ENCODE peak calls at places on chromosomes 2 and 18, in ten cellular contexts. F is fibroblast of pulmonary artery; I is fibroblast of lung; R is BJ; H is HepG2; V is tibial nerve; Z is GM06990; K is CD8-positive, alpha-beta T cell; D is cardiac fibroblast; G is astrocyte of the spinal cord. Q is an unnamed sample.

GRCh38 chr18:9700261-9700796 is 7.8 kb upstream of the RAB31 start:
- DNase-seq in F (peak; percentile 22), I (peak; percentile 45), R (no peak), H (no peak), V (no peak), Z (no peak), K (no peak), D (no peak), G (no peak), Q (no peak)

GRCh38 chr2:234033174-234033573 is 17.3 kb upstream of the SPP2 start:
- DNase-seq in F (no peak), I (peak; percentile 4), R (no peak), H (no peak), V (no peak), Z (no peak), K (no peak), D (no peak), G (peak; percentile 18), Q (peak; percentile 34)

GRCh38 chr18:12879840-12880531 is 4.1 kb downstream of the PTPN2 start:
- DNase-seq in F (peak; percentile 19), I (no peak), R (no peak), H (no peak), V (no peak), Z (no peak), K (no peak), D (peak; percentile 26), G (no peak), Q (no peak)

GRCh38 chr2:172455121-172455515 is 27.7 kb downstream of the ITGA6 start:
- DNase-seq in F (no peak), I (no peak), R (no peak), H (no peak), V (no peak), Z (no peak), K (no peak), D (no peak), G (no peak), Q (no peak)

GRCh38 chr2:239238839-239239606 is 161.8 kb downstream of the HDAC4 start:
- DNase-seq in F (no peak), I (no peak), R (no peak), H (no peak), V (no peak), Z (no peak), K (no peak), D (no peak), G (no peak), Q (no peak)

GRCh38 chr2:188978291-188979081 is 4.3 kb downstream of the COL3A1 start:
- DNase-seq in F (peak; percentile 94), I (peak; percentile 76), R (peak; percentile 63), H (peak; percentile 43), V (no peak), Z (peak; percentile 13), K (no peak), D (peak; percentile 91), G (peak; percentile 89), Q (peak; percentile 61)

GRCh38 chr2:36433311-36434217 is 78.0 kb downstream of the CRIM1 start:
- DNase-seq in F (peak; percentile 77), I (peak; percentile 65), R (no peak), H (peak; percentile 97), V (no peak), Z (no peak), K (no peak), D (peak; percentile 84), G (peak; percentile 52), Q (peak; percentile 52)

GRCh38 chr18:2114289-2114688 is 457.0 kb downstream of the METTL4 start:
- DNase-seq in F (no peak), I (no peak), R (no peak), H (no peak), V (no peak), Z (no peak), K (no peak), D (no peak), G (no peak), Q (no peak)

GRCh38 chr18:59787998-59788875 is 91.0 kb upstream of the CCBE1 start:
- DNase-seq in F (peak; percentile 69), I (peak; percentile 81), R (no peak), H (no peak), V (no peak), Z (no peak), K (no peak), D (peak; percentile 72), G (peak; percentile 76), Q (peak; percentile 77)

GRCh38 chr2:219645631-219646527 is 18.4 kb downstream of the SLC4A3 start:
- DNase-seq in F (peak; percentile 79), I (peak; percentile 85), R (no peak), H (peak; percentile 37), V (no peak), Z (no peak), K (no peak), D (peak; percentile 83), G (peak; percentile 80), Q (peak; percentile 73)

DNA sequence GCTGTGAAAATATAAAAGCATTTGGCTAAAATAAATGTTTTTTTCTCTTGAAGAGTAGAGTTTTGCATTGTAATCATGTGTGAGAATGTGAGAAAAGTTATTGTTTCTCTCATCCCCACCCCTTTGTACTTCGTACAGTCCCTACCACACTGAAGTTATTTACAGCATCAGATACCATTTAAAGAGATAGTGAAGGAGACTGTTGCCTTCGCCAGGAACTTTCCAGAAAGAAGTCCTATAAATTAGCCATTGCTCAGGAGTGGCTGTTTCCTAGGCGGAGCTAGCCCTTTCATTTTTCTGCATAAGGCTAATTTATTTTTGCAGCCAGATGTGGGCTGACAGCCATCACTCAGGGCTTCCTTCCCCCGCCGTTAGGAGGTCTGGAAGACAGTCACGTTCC is 16.9 kb downstream of the TSHZ1 start:
- DNase-seq in F (no peak), I (no peak), R (no peak), H (no peak), V (no peak), Z (no peak), K (no peak), D (peak; percentile 25), G (peak; percentile 36), Q (no peak)
- H3K4me3 ChIP-seq in F (no peak overlapping the region), I (peak overlapping the region; percentile 0), R (no peak overlapping the region), H (no peak overlapping the region), V (peak overlapping the region; percentile 18), Z (no peak overlapping the region), K (no peak overlapping the region), D (no peak overlapping the region), G (no peak overlapping the region), Q (peak overlapping the region; percentile 47)

GRCh38 chr2:64595397-64596160 is 58.1 kb downstream of the SERTAD2 start:
- DNase-seq in F (peak; percentile 50), I (peak; percentile 62), R (no peak), H (peak; percentile 40), V (no peak), Z (no peak), K (no peak), D (peak; percentile 57), G (peak; percentile 20), Q (peak; percentile 60)
- TF ChIP-seq CTCF in F (peak; percentile 37), I (peak; percentile 39), R (no peak), H (peak; percentile 78), V (peak; percentile 17), Z (no peak), K (no peak), D (peak; percentile 35), G (peak; percentile 37), Q (peak; percentile 19)

DNA sequence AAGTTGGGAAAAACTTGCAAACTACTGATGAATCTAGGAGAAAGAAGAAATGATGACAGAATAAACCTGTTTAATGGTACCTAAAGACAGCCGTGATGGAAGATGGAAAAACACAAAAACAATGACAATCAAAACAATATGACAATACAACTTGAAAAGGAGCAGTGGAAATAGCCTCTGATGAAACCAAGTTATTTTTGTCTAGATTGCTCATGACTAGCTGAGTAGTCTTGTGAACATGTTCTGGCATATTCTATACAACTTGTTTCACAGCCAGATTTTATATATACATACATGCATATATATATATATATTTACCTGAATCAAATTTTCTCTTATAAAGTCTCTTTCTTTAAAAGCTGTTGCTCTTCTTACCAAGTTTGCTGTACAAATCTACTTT is 439.1 kb downstream of the TGIF1 start:
- DNase-seq in F (no peak), I (no peak), R (no peak), H (no peak), V (no peak), Z (no peak), K (no peak), D (no peak), G (no peak), Q (no peak)
- H3K4me3 ChIP-seq in F (no peak overlapping the region), I (no peak overlapping the region), R (no peak overlapping the region), H (no peak overlapping the region), V (no peak overlapping the region), Z (no peak overlapping the region), K (no peak overlapping the region), D (no peak overlapping the region), G (no peak overlapping the region), Q (no peak overlapping the region)

GRCh38 chr2:175414872-175415487 is 233.5 kb upstream of the ATP5MC3 start:
- DNase-seq in F (peak; percentile 58), I (peak; percentile 71), R (peak; percentile 20), H (peak; percentile 55), V (peak; percentile 14), Z (no peak), K (no peak), D (peak; percentile 69), G (peak; percentile 66), Q (peak; percentile 51)
- TF ChIP-seq CTCF in F (peak; percentile 66), I (peak; percentile 69), R (peak; percentile 82), H (peak; percentile 84), V (peak; percentile 51), Z (peak; percentile 59), K (no peak), D (peak; percentile 72), G (peak; percentile 77), Q (peak; percentile 72)

DNA sequence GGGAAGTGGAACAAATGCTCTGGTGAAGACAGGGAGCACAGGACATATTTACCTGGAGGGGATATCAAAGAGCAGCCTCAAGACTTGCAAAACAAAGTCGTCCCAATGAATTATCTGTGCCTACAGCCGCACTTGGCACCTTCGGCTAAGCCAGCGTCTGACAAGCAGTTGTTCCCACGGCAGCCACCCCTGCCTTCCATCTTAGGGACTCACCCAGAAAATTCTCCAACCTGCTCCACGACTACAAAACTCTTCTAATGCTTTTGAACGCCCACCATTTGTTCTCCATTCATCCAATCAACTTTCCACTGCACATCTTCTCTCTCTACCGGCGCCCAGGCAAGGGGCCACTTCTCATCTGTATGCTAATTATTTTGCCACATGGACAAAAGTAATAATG is 7.0 kb downstream of the MYT1L start:
- DNase-seq in F (no peak), I (no peak), R (no peak), H (no peak), V (no peak), Z (no peak), K (no peak), D (no peak), G (no peak), Q (no peak)
- H3K4me3 ChIP-seq in F (no peak overlapping the region), I (no peak overlapping the region), R (no peak overlapping the region), H (no peak overlapping the region), V (no peak overlapping the region), Z (no peak overlapping the region), K (no peak overlapping the region), D (no peak overlapping the region), G (no peak overlapping the region), Q (no peak overlapping the region)